ENCODE peak calls at places on chromosomes 3 and 15, in eight cellular contexts. E is glutamatergic neuron; A is RWPE2; P is endothelial cell; U is stimulated activated CD4-positive, alpha-beta T cell treated with anti-CD3 and anti-CD28 coated beads, Interleukin-4, amount 100 ng/mL, for 24 hours; G is M059J; O is cardiac fibroblast; K is stimulated activated CD8-positive, alpha-beta memory T cell treated with anti-CD3 and anti-CD28 coated beads, Interleukin-15, amount 100 ng/mL, for 48 hours. F is an unnamed sample.

GRCh38 chr3:170717410-170718402 is 131.8 kb upstream of the SLC7A14 start:
- DNase-seq in E (no peak), A (no peak), P (no peak), U (no peak), G (peak; percentile 91), O (peak; percentile 84), K (no peak), F (no peak)

GRCh38 chr15:80403712-80404056 is 498 bp upstream of the ARNT2 start:
- DNase-seq in E (peak; percentile 66), A (no peak), P (peak; percentile 27), U (no peak), G (no peak), O (no peak), K (no peak), F (peak; percentile 28)

GRCh38 chr15:75214293-75215096 is 12.8 kb downstream of the C15orf39 start:
- DNase-seq in E (no peak), A (no peak), P (no peak), U (no peak), G (no peak), O (no peak), K (no peak), F (no peak)

GRCh38 chr3:114527036-114527644 is 233.3 kb downstream of the TIGIT start:
- DNase-seq in E (no peak), A (no peak), P (peak; percentile 25), U (no peak), G (peak; percentile 31), O (peak; percentile 48), K (no peak), F (no peak)

GRCh38 chr3:133561682-133562081 is 11.8 kb upstream of the CDV3 start:
- DNase-seq in E (no peak), A (no peak), P (no peak), U (no peak), G (no peak), O (no peak), K (no peak), F (no peak)

GRCh38 chr3:113643583-113643982 is 52.9 kb downstream of the USF3 start:
- DNase-seq in E (no peak), A (no peak), P (no peak), U (no peak), G (no peak), O (no peak), K (no peak), F (no peak)

GRCh38 chr15:82132116-82132515 is 86.3 kb upstream of the MEX3B start:
- DNase-seq in E (no peak), A (no peak), P (no peak), U (no peak), G (peak; percentile 59), O (peak; percentile 20), K (no peak), F (no peak)

GRCh38 chr15:77508541-77509505 is 88.1 kb downstream of the HMG20A start:
- DNase-seq in E (no peak), A (no peak), P (no peak), U (no peak), G (peak; percentile 34), O (peak; percentile 91), K (no peak), F (no peak)

GRCh38 chr3:165783383-165783782 is 53.8 kb downstream of the BCHE start:
- DNase-seq in E (no peak), A (no peak), P (no peak), U (no peak), G (no peak), O (no peak), K (no peak), F (no peak)

GRCh38 chr3:127911421-127911931 is 3.6 kb upstream of the KBTBD12 start:
- DNase-seq in E (no peak), A (no peak), P (no peak), U (no peak), G (peak; percentile 37), O (no peak), K (no peak), F (no peak)

GRCh38 chr15:42826251-42826890 is 89.4 kb upstream of the CDAN1 start:
- DNase-seq in E (no peak), A (no peak), P (no peak), U (no peak), G (no peak), O (peak; percentile 9), K (no peak), F (no peak)

GRCh38 chr3:99712291-99712954 is 74.0 kb downstream of the COL8A1 start:
- DNase-seq in E (no peak), A (no peak), P (no peak), U (no peak), G (peak; percentile 72), O (no peak), K (no peak), F (no peak)

GRCh38 chr15:74302821-74303359 is 64.6 kb downstream of the CYP11A1 start:
- DNase-seq in E (peak; percentile 86), A (no peak), P (peak; percentile 77), U (peak; percentile 52), G (peak; percentile 39), O (peak; percentile 44), K (no peak), F (peak; percentile 83)

GRCh38 chr3:108008931-108009635 is 81.7 kb downstream of the CD47 start:
- DNase-seq in E (no peak), A (no peak), P (no peak), U (no peak), G (peak; percentile 79), O (peak; percentile 84), K (no peak), F (no peak)

GRCh38 chr3:172378439-172378838 is 69.8 kb downstream of the GHSR start:
- DNase-seq in E (no peak), A (no peak), P (no peak), U (no peak), G (no peak), O (no peak), K (no peak), F (no peak)

GRCh38 chr15:74265046-74265639 is 29.0 kb downstream of the CCDC33 start:
- DNase-seq in E (no peak), A (no peak), P (peak; percentile 70), U (no peak), G (peak; percentile 31), O (peak; percentile 39), K (no peak), F (no peak)

GRCh38 chr15:81239190-81239589 is 42.5 kb downstream of the IL16 start:
- DNase-seq in E (no peak), A (no peak), P (no peak), U (no peak), G (no peak), O (peak; percentile 53), K (no peak), F (no peak)

GRCh38 chr3:175421897-175422296 is 562.8 kb downstream of the NAALADL2 start:
- DNase-seq in E (no peak), A (no peak), P (no peak), U (no peak), G (no peak), O (no peak), K (no peak), F (no peak)

GRCh38 chr3:50121416-50122032 is 32.8 kb downstream of the RBM5 start:
- DNase-seq in E (peak; percentile 83), A (no peak), P (peak; percentile 68), U (peak; percentile 71), G (peak; percentile 66), O (peak; percentile 85), K (peak; percentile 54), F (peak; percentile 86)

GRCh38 chr3:33636125-33636855 is 81.8 kb downstream of the CLASP2 start:
- DNase-seq in E (no peak), A (no peak), P (peak; percentile 26), U (no peak), G (peak; percentile 46), O (peak; percentile 82), K (no peak), F (no peak)

GRCh38 chr15:53831907-53832793 is 72.7 kb upstream of the WDR72 start:
- DNase-seq in E (no peak), A (no peak), P (no peak), U (no peak), G (no peak), O (no peak), K (no peak), F (no peak)

GRCh38 chr3:126309861-126310655 is 47.1 kb downstream of the KLF15 start:
- DNase-seq in E (no peak), A (no peak), P (no peak), U (no peak), G (no peak), O (no peak), K (no peak), F (no peak)

GRCh38 chr3:194522579-194523046 is 35.8 kb upstream of the ATP13A3 start:
- DNase-seq in E (no peak), A (no peak), P (no peak), U (no peak), G (peak; percentile 37), O (peak; percentile 75), K (no peak), F (no peak)

GRCh38 chr3:14429237-14429636 is 26.8 kb downstream of the SLC6A6 start:
- DNase-seq in E (no peak), A (no peak), P (no peak), U (no peak), G (no peak), O (no peak), K (no peak), F (no peak)

GRCh38 chr3:97131476-97131875 is 317.1 kb downstream of the EPHA6 start:
- DNase-seq in E (no peak), A (no peak), P (no peak), U (no peak), G (peak; percentile 2), O (no peak), K (no peak), F (no peak)

GRCh38 chr15:90529369-90530249 is at the start of gene CRTC3:
- DNase-seq in E (peak; percentile 63), A (peak; percentile 68), P (peak; percentile 53), U (peak; percentile 50), G (peak; percentile 51), O (peak; percentile 51), K (peak; percentile 36), F (peak; percentile 53)

GRCh38 chr15:60054472-60054871 is 50.4 kb downstream of the FOXB1 start:
- DNase-seq in E (no peak), A (no peak), P (no peak), U (no peak), G (peak; percentile 12), O (no peak), K (no peak), F (no peak)

GRCh38 chr3:11155341-11156025 is 1.2 kb downstream of the HRH1 start:
- DNase-seq in E (peak; percentile 76), A (no peak), P (peak; percentile 74), U (peak; percentile 22), G (peak; percentile 84), O (peak; percentile 84), K (no peak), F (peak; percentile 47)

GRCh38 chr15:52857937-52858336 is 67.8 kb upstream of the ONECUT1 start:
- DNase-seq in E (no peak), A (no peak), P (no peak), U (no peak), G (peak; percentile 53), O (peak; percentile 7), K (no peak), F (no peak)

GRCh38 chr3:32884532-32885031 is 66.8 kb downstream of the TRIM71 start:
- DNase-seq in E (no peak), A (no peak), P (no peak), U (no peak), G (no peak), O (no peak), K (no peak), F (no peak)